ENCODE peak calls at places on chromosomes 16 and 17, in six cellular contexts. One of them, this sample, is unnamed.

GRCh38 chr16:81866820-81867440 is 87.8 kb downstream of the PLCG2 start:
- DNase-seq in K562: no peak
- DNase-seq in GM12878: no peak
- DNase-seq in H1: no peak
- DNase-seq in HepG2: no peak
- DNase-seq in GM12891: no peak
- DNase-seq in this sample: no peak

GRCh38 chr16:82699262-82699661 is 72.5 kb downstream of the CDH13 start:
- DNase-seq in H1: no peak
- DNase-seq in GM12891: no peak
- DNase-seq in K562: no peak
- DNase-seq in HepG2: no peak
- DNase-seq in GM12878: no peak
- DNase-seq in this sample: no peak

GRCh38 chr16:50313596-50314483 is 47.5 kb downstream of the ADCY7 start:
- DNase-seq in GM12891: no peak
- DNase-seq in H1: no peak
- DNase-seq in GM12878: no peak
- DNase-seq in HepG2: peak; percentile 95
- DNase-seq in K562: no peak
- DNase-seq in this sample: peak; percentile 21

GRCh38 chr17:33725675-33726271 is 432.7 kb upstream of the ASIC2 start:
- DNase-seq in HepG2: peak; percentile 24
- DNase-seq in K562: peak; percentile 66
- DNase-seq in GM12878: no peak
- DNase-seq in GM12891: no peak
- DNase-seq in H1: peak; percentile 36
- DNase-seq in this sample: peak; percentile 16

GRCh38 chr17:74987909-74988711 is 678 bp downstream of the CDR2L start:
- DNase-seq in GM12891: no peak
- DNase-seq in K562: peak; percentile 78
- DNase-seq in H1: no peak
- DNase-seq in GM12878: no peak
- DNase-seq in HepG2: no peak
- DNase-seq in this sample: no peak

GRCh38 chr17:67053438-67054000 is 9.2 kb downstream of the CACNG1 start:
- DNase-seq in GM12878: no peak
- DNase-seq in GM12891: no peak
- DNase-seq in H1: no peak
- DNase-seq in HepG2: no peak
- DNase-seq in K562: no peak
- DNase-seq in this sample: no peak

GRCh38 chr16:46763147-46763546 is 15.0 kb upstream of the MYLK3 start:
- DNase-seq in HepG2: no peak
- DNase-seq in GM12878: no peak
- DNase-seq in H1: no peak
- DNase-seq in GM12891: no peak
- DNase-seq in K562: no peak
- DNase-seq in this sample: no peak

GRCh38 chr17:14875557-14876412 is 389.3 kb downstream of the PMP22 start:
- DNase-seq in GM12878: no peak
- DNase-seq in HepG2: no peak
- DNase-seq in K562: no peak
- DNase-seq in GM12891: no peak
- DNase-seq in H1: no peak
- DNase-seq in this sample: no peak

GRCh38 chr17:27532269-27533067 is 76.2 kb downstream of the KSR1 start:
- DNase-seq in GM12891: no peak
- DNase-seq in HepG2: peak; percentile 88
- DNase-seq in GM12878: no peak
- DNase-seq in K562: no peak
- DNase-seq in H1: no peak
- DNase-seq in this sample: no peak

GRCh38 chr17:15999974-16000827 is 577 bp downstream of the TTC19 start:
- DNase-seq in GM12878: no peak
- DNase-seq in K562: peak; percentile 45
- DNase-seq in H1: no peak
- DNase-seq in HepG2: peak; percentile 15
- DNase-seq in GM12891: no peak
- DNase-seq in this sample: no peak

GRCh38 chr16:85209526-85210121 is 97.4 kb upstream of the CIBAR2 start:
- DNase-seq in K562: no peak
- DNase-seq in H1: no peak
- DNase-seq in GM12878: no peak
- DNase-seq in GM12891: no peak
- DNase-seq in HepG2: peak; percentile 34
- DNase-seq in this sample: no peak

GRCh38 chr16:65713409-65713808 is 591.5 kb upstream of the CDH11 start:
- DNase-seq in H1: no peak
- DNase-seq in HepG2: no peak
- DNase-seq in GM12891: no peak
- DNase-seq in GM12878: no peak
- DNase-seq in K562: no peak
- DNase-seq in this sample: no peak

GRCh38 chr17:80453980-80454556 is 22.3 kb downstream of the NPTX1 start:
- DNase-seq in GM12891: no peak
- DNase-seq in GM12878: no peak
- DNase-seq in H1: no peak
- DNase-seq in HepG2: peak; percentile 16
- DNase-seq in K562: peak; percentile 27
- DNase-seq in this sample: peak; percentile 53

GRCh38 chr17:4733073-4733531 is 1.9 kb downstream of the MED11 start:
- DNase-seq in K562: no peak
- DNase-seq in HepG2: peak; percentile 37
- DNase-seq in GM12891: no peak
- DNase-seq in GM12878: no peak
- DNase-seq in H1: no peak
- DNase-seq in this sample: no peak

GRCh38 chr16:70634861-70635260 is 11.5 kb upstream of the IL34 start:
- DNase-seq in H1: no peak
- DNase-seq in HepG2: no peak
- DNase-seq in GM12878: no peak
- DNase-seq in K562: no peak
- DNase-seq in GM12891: no peak
- DNase-seq in this sample: no peak

GRCh38 chr16:55474821-55475220 is 4.2 kb upstream of the MMP2 start:
- DNase-seq in GM12891: no peak
- DNase-seq in GM12878: no peak
- DNase-seq in H1: no peak
- DNase-seq in HepG2: no peak
- DNase-seq in K562: no peak
- DNase-seq in this sample: no peak

GRCh38 chr17:28916302-28916934 is 13.5 kb upstream of the DHRS13 start:
- DNase-seq in GM12891: no peak
- DNase-seq in HepG2: peak; percentile 38
- DNase-seq in GM12878: no peak
- DNase-seq in K562: peak; percentile 73
- DNase-seq in H1: no peak
- DNase-seq in this sample: no peak

GRCh38 chr16:81810894-81811538 is 31.9 kb downstream of the PLCG2 start:
- DNase-seq in HepG2: no peak
- DNase-seq in K562: no peak
- DNase-seq in GM12891: no peak
- DNase-seq in H1: no peak
- DNase-seq in GM12878: peak; percentile 92
- DNase-seq in this sample: no peak

GRCh38 chr17:68248199-68248825 is 469 bp downstream of the AMZ2 start:
- DNase-seq in GM12891: no peak
- DNase-seq in H1: no peak
- DNase-seq in GM12878: no peak
- DNase-seq in K562: peak; percentile 41
- DNase-seq in HepG2: no peak
- DNase-seq in this sample: no peak

GRCh38 chr17:27609606-27610303 is 21.2 kb upstream of the LGALS9 start:
- DNase-seq in GM12891: no peak
- DNase-seq in K562: no peak
- DNase-seq in HepG2: peak; percentile 45
- DNase-seq in GM12878: no peak
- DNase-seq in H1: no peak
- DNase-seq in this sample: no peak

GRCh38 chr16:4830408-4830807 is 16.7 kb downstream of the GLYR1 start:
- DNase-seq in HepG2: no peak
- DNase-seq in H1: no peak
- DNase-seq in GM12878: no peak
- DNase-seq in K562: no peak
- DNase-seq in GM12891: no peak
- DNase-seq in this sample: no peak

GRCh38 chr17:68910256-68910705 is 44.9 kb downstream of the ABCA8 start:
- DNase-seq in K562: peak; percentile 3
- DNase-seq in HepG2: no peak
- DNase-seq in H1: no peak
- DNase-seq in GM12878: no peak
- DNase-seq in GM12891: no peak
- DNase-seq in this sample: no peak

GRCh38 chr16:35298460-35299243 is 1839.2 kb downstream of the TP53TG3F start:
- DNase-seq in HepG2: no peak
- DNase-seq in GM12878: no peak
- DNase-seq in K562: no peak
- DNase-seq in H1: no peak
- DNase-seq in GM12891: no peak
- DNase-seq in this sample: no peak

GRCh38 chr16:84327926-84328505 is 33.3 kb downstream of the WFDC1 start:
- DNase-seq in HepG2: no peak
- DNase-seq in H1: no peak
- DNase-seq in K562: no peak
- DNase-seq in GM12891: no peak
- DNase-seq in GM12878: no peak
- DNase-seq in this sample: no peak

GRCh38 chr17:59069856-59070255 is 36.8 kb downstream of the TRIM37 start:
- DNase-seq in GM12891: no peak
- DNase-seq in GM12878: no peak
- DNase-seq in K562: no peak
- DNase-seq in H1: no peak
- DNase-seq in HepG2: no peak
- DNase-seq in this sample: no peak

GRCh38 chr17:27878776-27879562 is 14.2 kb downstream of the LYRM9 start:
- DNase-seq in GM12878: no peak
- DNase-seq in K562: no peak
- DNase-seq in HepG2: no peak
- DNase-seq in H1: no peak
- DNase-seq in GM12891: no peak
- DNase-seq in this sample: no peak

DNA sequence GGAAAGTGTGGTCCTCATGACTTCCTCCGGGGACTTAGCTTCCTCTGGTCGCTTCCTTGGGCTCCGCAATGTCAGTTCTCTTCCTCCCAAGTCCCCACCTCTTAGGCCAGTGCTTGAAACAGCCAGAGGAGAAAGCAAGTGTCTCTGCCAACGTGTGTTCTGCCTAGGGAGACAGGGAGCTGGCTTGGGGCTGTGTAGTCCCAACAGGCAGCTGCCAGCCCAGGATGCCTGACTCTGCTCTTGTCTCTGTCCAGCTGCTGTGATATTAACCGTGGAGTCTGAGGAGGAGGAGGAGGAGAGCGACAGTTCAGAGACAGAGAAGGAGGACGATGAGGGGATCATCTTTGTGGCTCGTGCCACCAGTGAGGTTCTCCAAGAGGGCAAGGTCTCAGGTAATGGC is 13.5 kb upstream of the PLEKHG4 start:
- DNase-seq in HepG2: no peak
- DNase-seq in GM12878: no peak
- DNase-seq in GM12891: no peak
- DNase-seq in K562: no peak
- DNase-seq in H1: no peak
- DNase-seq in this sample: no peak
- TF ChIP-seq POLR2A in HepG2: no peak
- TF ChIP-seq POLR2A in GM12878: no peak
- TF ChIP-seq POLR2A in GM12891: no peak
- TF ChIP-seq POLR2A in K562: no peak
- TF ChIP-seq POLR2A in H1: no peak
- TF ChIP-seq POLR2A in this sample: no peak

GRCh38 chr16:1990336-1991134 is 765 bp downstream of the SYNGR3 start:
- DNase-seq in GM12878: no peak
- DNase-seq in GM12891: no peak
- DNase-seq in HepG2: peak; percentile 34
- DNase-seq in H1: no peak
- DNase-seq in K562: peak; percentile 76
- DNase-seq in this sample: no peak
- TF ChIP-seq POLR2AphosphoS5 in GM12878: no peak
- TF ChIP-seq POLR2AphosphoS5 in GM12891: no peak
- TF ChIP-seq POLR2AphosphoS5 in HepG2: no peak
- TF ChIP-seq POLR2AphosphoS5 in H1: no peak
- TF ChIP-seq POLR2AphosphoS5 in K562: no peak
- TF ChIP-seq POLR2AphosphoS5 in this sample: no peak

GRCh38 chr17:50102164-50102991 is 7.2 kb downstream of the PDK2 start:
- DNase-seq in H1: no peak
- DNase-seq in K562: no peak
- DNase-seq in HepG2: peak; percentile 92
- DNase-seq in GM12891: no peak
- DNase-seq in GM12878: no peak
- DNase-seq in this sample: no peak
- TF ChIP-seq TAF1 in H1: no peak
- TF ChIP-seq TAF1 in K562: no peak
- TF ChIP-seq TAF1 in HepG2: peak; percentile 38
- TF ChIP-seq TAF1 in GM12891: no peak
- TF ChIP-seq TAF1 in GM12878: no peak
- TF ChIP-seq TAF1 in this sample: no peak

DNA sequence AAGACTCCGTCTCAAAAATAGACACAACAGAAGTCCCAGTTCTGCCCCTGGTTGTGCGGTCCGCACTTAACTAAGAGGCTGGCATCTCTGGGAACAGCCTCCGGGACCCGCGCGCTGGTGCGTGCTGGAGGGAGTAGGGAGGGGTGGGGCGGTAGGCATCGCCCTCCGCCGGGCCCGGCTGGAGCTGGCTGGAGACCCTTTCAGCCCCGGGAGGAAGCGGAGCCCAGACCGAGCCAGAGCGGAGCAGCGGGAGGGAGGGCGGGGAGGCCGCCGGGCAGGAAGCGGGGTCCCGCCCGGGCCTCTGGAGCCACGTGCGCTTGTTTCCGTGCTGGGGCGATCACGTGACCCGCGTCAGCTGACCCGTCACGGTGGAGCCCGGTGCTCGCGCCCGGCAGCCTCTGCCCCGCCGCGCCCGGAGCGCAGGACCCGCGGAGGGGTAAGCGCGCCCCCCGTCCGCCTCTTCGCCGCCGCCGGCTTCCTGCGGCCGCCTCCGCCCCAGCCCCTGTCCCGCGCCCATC is at the start of gene WDR81:
- DNase-seq in GM12878: no peak
- DNase-seq in H1: no peak
- DNase-seq in HepG2: peak; percentile 72
- DNase-seq in K562: peak; percentile 88
- DNase-seq in GM12891: peak; percentile 98
- DNase-seq in this sample: peak; percentile 97
- TF ChIP-seq POLR2A in GM12878: peak; percentile 65
- TF ChIP-seq POLR2A in H1: no peak
- TF ChIP-seq POLR2A in HepG2: no peak
- TF ChIP-seq POLR2A in K562: peak; percentile 30
- TF ChIP-seq POLR2A in GM12891: no peak
- TF ChIP-seq POLR2A in this sample: peak; percentile 21

GRCh38 chr17:40033339-40033738 is 18.1 kb downstream of the CSF3 start:
- DNase-seq in GM12891: no peak
- DNase-seq in H1: no peak
- DNase-seq in GM12878: no peak
- DNase-seq in HepG2: no peak
- DNase-seq in K562: no peak
- DNase-seq in this sample: peak; percentile 4

GRCh38 chr17:40035162-40035559 is 19.0 kb downstream of the MED24 start:
- DNase-seq in GM12891: no peak
- DNase-seq in GM12878: no peak
- DNase-seq in K562: peak; percentile 71
- DNase-seq in H1: peak; percentile 43
- DNase-seq in HepG2: no peak
- DNase-seq in this sample: no peak

GRCh38 chr17:40034426-40035161 is 19.4 kb downstream of the CSF3 start:
- DNase-seq in GM12891: no peak
- DNase-seq in H1: no peak
- DNase-seq in K562: no peak
- DNase-seq in HepG2: no peak
- DNase-seq in GM12878: no peak
- DNase-seq in this sample: no peak

GRCh38 chr17:40038882-40039513 is 15.2 kb downstream of the MED24 start:
- DNase-seq in GM12878: no peak
- DNase-seq in H1: no peak
- DNase-seq in HepG2: peak; percentile 79
- DNase-seq in GM12891: no peak
- DNase-seq in K562: peak; percentile 49
- DNase-seq in this sample: no peak
- TF ChIP-seq POLR2AphosphoS5 in GM12878: no peak
- TF ChIP-seq POLR2AphosphoS5 in H1: no peak
- TF ChIP-seq POLR2AphosphoS5 in HepG2: no peak
- TF ChIP-seq POLR2AphosphoS5 in GM12891: no peak
- TF ChIP-seq POLR2AphosphoS5 in K562: no peak
- TF ChIP-seq POLR2AphosphoS5 in this sample: no peak